ENCODE peak calls at places on chromosomes 12 and 14, in seven cellular contexts. W is uterus, S is A549, I is thyroid gland, L is IMR-90, U is Peyer's patch, A is upper lobe of left lung. Z is an unnamed sample. For H3K4me1, the result is how much of the 10 kb centered on the place peaks cover.

GRCh38 chr14:103569436-103569835 is 6.7 kb downstream of the COA8 start:
- DNase-seq in I (no peak), S (no peak), W (no peak), U (no peak), L (no peak), A (no peak), Z (no peak)

GRCh38 chr14:31937730-31938346 is 139.3 kb upstream of the ARHGAP5 start:
- DNase-seq in A (peak), I (no peak), L (peak), W (no peak), U (peak), S (peak), Z (no peak)

GRCh38 chr14:94768521-94769412 is 1.1 kb downstream of the GSC start:
- DNase-seq in U (no peak), A (no peak), S (no peak), I (peak), L (no peak), W (no peak), Z (no peak)

GRCh38 chr12:51082561-51083139 is 746 bp downstream of the CSRNP2 start:
- DNase-seq in U (no peak), L (peak), A (peak), S (peak), I (no peak), W (no peak), Z (peak)

GRCh38 chr12:33267641-33268040 is 172.0 kb downstream of the SYT10 start:
- DNase-seq in S (no peak), I (no peak), W (no peak), A (no peak), U (no peak), L (no peak), Z (no peak)

GRCh38 chr12:131090254-131091210 is 136.8 kb downstream of the ADGRD1 start:
- DNase-seq in W (peak), S (no peak), A (peak), L (no peak), U (no peak), I (peak), Z (peak)

GRCh38 chr12:2183556-2184541 is 131.1 kb downstream of the CACNA1C start:
- DNase-seq in A (no peak), W (peak), S (no peak), U (no peak), I (peak), L (peak), Z (no peak)

GRCh38 chr12:131194166-131194565 is 240.5 kb downstream of the ADGRD1 start:
- DNase-seq in I (no peak), U (no peak), S (peak), W (no peak), L (no peak), A (no peak), Z (peak)

GRCh38 chr14:93317200-93317599 is 15.6 kb downstream of the BTBD7 start:
- DNase-seq in I (peak), A (peak), W (no peak), S (no peak), L (no peak), U (peak), Z (no peak)

GRCh38 chr14:49017451-49017850 is 568.7 kb downstream of the RPS29 start:
- DNase-seq in I (no peak), A (no peak), W (no peak), S (no peak), U (no peak), L (no peak), Z (no peak)

GRCh38 chr14:29321646-29322045 is 555.1 kb downstream of the FOXG1 start:
- DNase-seq in U (no peak), L (peak), I (no peak), A (no peak), S (no peak), W (no peak), Z (no peak)

GRCh38 chr12:1531160-1531653 is 63.2 kb downstream of the FBXL14 start:
- DNase-seq in W (no peak), S (no peak), A (no peak), I (peak), L (no peak), U (no peak), Z (no peak)

GRCh38 chr14:73374218-73374617 is 84.1 kb downstream of the NUMB start:
- DNase-seq in U (no peak), A (no peak), I (no peak), W (no peak), S (no peak), L (no peak), Z (no peak)

GRCh38 chr14:92846162-92846897 is 52.2 kb downstream of the GOLGA5 start:
- DNase-seq in L (peak), I (no peak), A (peak), U (no peak), S (no peak), W (no peak), Z (no peak)

GRCh38 chr14:58731465-58732330 is 93.9 kb downstream of the DACT1 start:
- DNase-seq in A (no peak), L (peak), W (no peak), I (no peak), S (peak), U (no peak), Z (no peak)

GRCh38 chr12:92030618-92031017 is 115.0 kb downstream of the BTG1 start:
- DNase-seq in S (no peak), A (peak), L (peak), I (peak), U (no peak), W (peak), Z (peak)

GRCh38 chr14:79502751-79503148 is 708.6 kb downstream of the DIO2 start:
- DNase-seq in A (no peak), W (no peak), U (no peak), S (no peak), I (no peak), L (peak), Z (no peak)

GRCh38 chr14:38623661-38624060 is 367.8 kb upstream of the CLEC14A start:
- DNase-seq in L (no peak), I (no peak), A (no peak), S (no peak), W (no peak), U (no peak), Z (no peak)

GRCh38 chr12:80681287-80681686 is 26.1 kb upstream of the MYF6 start:
- DNase-seq in A (no peak), L (no peak), U (no peak), I (no peak), S (no peak), W (no peak), Z (no peak)

GRCh38 chr12:53604581-53604980 is 21.6 kb downstream of the ATF7 start:
- DNase-seq in W (no peak), A (no peak), L (no peak), U (no peak), I (no peak), S (no peak), Z (no peak)

GRCh38 chr14:24080142-24080530 is 8.8 kb downstream of the CPNE6 start:
- DNase-seq in W (no peak), U (no peak), A (no peak), L (no peak), S (no peak), I (no peak), Z (no peak)

GRCh38 chr12:58916891-58917570 is 3.3 kb downstream of the LRIG3 start:
- DNase-seq in S (no peak), L (peak), U (no peak), I (no peak), A (no peak), W (no peak), Z (no peak)

GRCh38 chr14:59500732-59501131 is 16.4 kb downstream of the JKAMP start:
- DNase-seq in A (no peak), I (no peak), L (no peak), S (no peak), U (no peak), W (no peak), Z (no peak)

GRCh38 chr12:89976866-89977265 is 268.2 kb upstream of the ATP2B1 start:
- DNase-seq in I (no peak), L (no peak), W (no peak), A (no peak), U (no peak), S (no peak), Z (no peak)

GRCh38 chr14:90696728-90697127 is 119.5 kb downstream of the TTC7B start:
- DNase-seq in I (no peak), W (no peak), A (no peak), L (no peak), S (no peak), U (no peak), Z (no peak)

GRCh38 chr14:35286707-35287106 is 5.5 kb upstream of the PSMA6 start:
- DNase-seq in I (no peak), U (no peak), A (no peak), S (no peak), L (no peak), W (no peak), Z (no peak)

GRCh38 chr12:59444932-59445331 is 150.9 kb upstream of the SLC16A7 start:
- DNase-seq in W (no peak), U (no peak), A (no peak), S (no peak), I (no peak), L (peak), Z (no peak)

GRCh38 chr12:22626429-22626828 is 1.5 kb downstream of the ETNK1 start:
- DNase-seq in A (no peak), U (no peak), S (no peak), L (peak), W (no peak), I (no peak), Z (peak)

GRCh38 chr14:65103150-65103760 is 938 bp upstream of the MAX start:
- DNase-seq in U (no peak), W (no peak), A (no peak), S (peak), L (peak), I (peak), Z (no peak)

GRCh38 chr14:84361476-84361875 is 1168.5 kb upstream of the FLRT2 start:
- DNase-seq in I (no peak), U (no peak), W (no peak), L (no peak), S (no peak), A (no peak), Z (no peak)

GRCh38 chr12:5912011-5912410 is 33.0 kb downstream of the ANO2 start:
- DNase-seq in U (no peak), W (no peak), S (no peak), L (no peak), I (no peak), A (no peak), Z (no peak)

GRCh38 chr14:58978336-58978735 is 210.1 kb upstream of the DAAM1 start:
- DNase-seq in S (no peak), A (no peak), L (peak), I (no peak), W (peak), U (no peak), Z (no peak)

GRCh38 chr12:59624732-59625455 is 29.1 kb downstream of the SLC16A7 start:
- DNase-seq in W (no peak), S (no peak), L (no peak), U (no peak), A (no peak), I (no peak), Z (no peak)

GRCh38 chr12:128059621-128060370 is 207.2 kb upstream of the TMEM132C start:
- DNase-seq in S (no peak), L (no peak), W (no peak), U (no peak), A (no peak), I (no peak), Z (no peak)

GRCh38 chr14:46074061-46074460 is 577.5 kb downstream of the RPL10L start:
- DNase-seq in L (no peak), I (no peak), S (no peak), U (no peak), W (no peak), A (no peak), Z (no peak)

GRCh38 chr12:5803532-5803931 is 141.5 kb downstream of the ANO2 start:
- DNase-seq in S (no peak), W (no peak), I (no peak), A (no peak), U (no peak), L (no peak), Z (no peak)

GRCh38 chr12:22083167-22083566 is 37.1 kb downstream of the CMAS start:
- DNase-seq in W (no peak), A (no peak), I (no peak), U (no peak), L (peak), S (no peak), Z (no peak)

GRCh38 chr14:96362071-96362964 is 823 bp downstream of the ATG2B start:
- DNase-seq in S (peak), I (peak), L (peak), W (no peak), A (peak), U (peak), Z (peak)

DNA sequence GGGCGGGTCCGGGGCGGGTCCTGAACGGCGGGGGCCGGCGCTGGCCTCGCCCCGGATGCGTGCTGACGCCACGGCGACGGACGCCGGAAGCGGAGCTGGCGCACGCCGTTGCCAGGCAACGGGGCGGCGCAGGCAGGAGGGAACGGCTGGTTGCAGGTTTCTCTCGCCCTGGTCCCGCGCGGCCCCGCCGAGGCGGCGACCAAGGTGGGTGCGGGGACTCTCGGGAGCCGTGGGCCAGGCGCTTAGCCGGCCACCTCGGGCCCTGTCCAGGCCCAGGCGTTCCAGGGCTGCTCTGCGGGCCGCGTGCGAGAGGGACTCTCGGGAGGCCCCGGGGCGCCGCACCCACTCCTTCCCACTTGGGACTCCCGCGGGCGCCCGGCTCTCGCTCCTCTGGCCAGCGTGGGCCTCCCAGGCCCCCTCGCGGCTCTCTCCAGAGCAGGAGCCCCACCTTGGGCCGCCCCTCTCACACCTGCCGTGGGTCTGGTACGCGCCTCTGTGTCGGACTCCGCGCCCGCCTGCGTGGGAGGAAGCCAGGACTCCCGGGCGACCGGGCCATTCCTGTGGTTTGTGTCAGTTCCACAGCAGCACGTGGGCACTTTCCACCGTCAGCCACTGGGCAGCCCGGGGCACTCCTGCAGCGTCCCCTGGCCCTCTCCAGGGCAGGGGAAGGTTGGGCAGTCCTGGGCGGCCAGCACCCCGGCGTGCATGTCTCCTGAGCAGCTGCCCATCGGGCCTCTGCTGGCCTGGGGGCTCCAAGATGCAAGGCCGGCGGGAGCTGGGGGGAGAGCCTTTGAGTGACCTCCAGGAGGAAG is at the start of gene CLBA1:
- DNase-seq in A (peak), W (peak), L (peak), S (peak), U (peak), I (peak), Z (peak)
- TF ChIP-seq POLR2A in A (peak), W (no peak), L (no peak), S (peak), U (no peak), I (peak), Z (no peak)

GRCh38 chr12:121799175-121799841 is 4.5 kb upstream of the SETD1B start:
- DNase-seq in S (peak), L (peak), I (peak), W (peak), U (peak), A (peak), Z (peak)
- TF ChIP-seq CTCF in S (no peak), L (no peak), I (no peak), W (no peak), U (no peak), A (no peak), Z (no peak)

GRCh38 chr12:42468341-42468821 is 121.2 kb downstream of the PRICKLE1 start:
- DNase-seq in L (no peak), A (no peak), S (no peak), U (no peak), I (no peak), W (no peak), Z (no peak)
- H3K4me1 ChIP-seq in L (under half), A (under half), S (under half), U (under half), I (under half), W (under half), Z (under half)

GRCh38 chr14:104687601-104688504 is 1.6 kb upstream of the INF2 start:
- DNase-seq in U (peak), A (peak), L (no peak), I (peak), W (peak), S (peak), Z (peak)
- TF ChIP-seq POLR2A in U (peak), A (no peak), L (no peak), I (peak), W (no peak), S (peak), Z (no peak)

GRCh38 chr14:68977741-68978549 is 1.2 kb downstream of the ACTN1 start:
- DNase-seq in A (peak), W (peak), L (peak), S (peak), I (peak), U (peak), Z (peak)
- TF ChIP-seq CTCF in A (no peak), W (peak), L (peak), S (no peak), I (no peak), U (no peak), Z (no peak)

DNA sequence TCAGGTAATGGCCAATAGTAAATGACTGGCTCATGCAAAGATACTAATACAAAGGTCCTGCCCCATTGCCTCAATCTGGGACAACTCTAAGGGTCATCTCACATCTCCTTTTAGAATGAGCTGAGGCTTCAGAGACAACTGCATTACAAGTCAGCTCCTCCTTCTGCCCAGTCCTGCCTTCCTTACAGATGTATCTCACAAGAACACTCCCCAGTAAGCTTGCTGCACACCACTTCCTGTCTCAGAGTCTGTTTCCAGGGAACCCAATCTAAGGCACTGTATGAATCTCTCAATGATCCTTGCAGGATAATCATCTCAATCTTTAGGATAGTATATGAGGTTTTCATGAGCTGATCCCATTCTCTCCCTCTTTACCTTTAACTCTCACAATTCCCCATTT is 57.8 kb upstream of the ZDHHC17 start:
- DNase-seq in S (no peak), A (no peak), U (no peak), W (no peak), I (no peak), L (peak), Z (no peak)
- H3K4me1 ChIP-seq in S (under half), A (under half), U (under half), W (under half), I (under half), L (under half), Z (under half)

GRCh38 chr14:41604793-41605534 is 1.7 kb upstream of the LRFN5 start:
- DNase-seq in A (no peak), L (peak), U (no peak), W (peak), I (peak), S (no peak), Z (peak)
- TF ChIP-seq POLR2A in A (no peak), L (no peak), U (no peak), W (no peak), I (no peak), S (no peak), Z (no peak)